ENCODE peak calls at places on chromosomes 5 and 9, in ten cellular contexts. E, F, W, L, N, Z, O, X, Y and C are unnamed samples. For H3K4me1, the result is how much of the 10 kb centered on the place peaks cover.

GRCh38 chr5:53288511-53288910 is 179.0 kb upstream of the MOCS2 start:
- DNase-seq in E (no peak), F (no peak), W (no peak), L (no peak), N (no peak), Z (no peak), O (no peak), X (no peak), Y (peak), C (no peak)

GRCh38 chr9:79572891-79573696 is 1.3 kb downstream of the TLE4 start:
- DNase-seq in E (no peak), F (peak), W (no peak), L (no peak), N (no peak), Z (peak), O (peak), X (peak), Y (peak), C (peak)

GRCh38 chr5:119397518-119398380 is 41.9 kb downstream of the TNFAIP8 start:
- DNase-seq in E (no peak), F (no peak), W (peak), L (no peak), N (no peak), Z (no peak), O (no peak), X (peak), Y (peak), C (no peak)

GRCh38 chr5:131984945-131985665 is 26.4 kb downstream of the ACSL6 start:
- DNase-seq in E (no peak), F (no peak), W (no peak), L (no peak), N (no peak), Z (no peak), O (no peak), X (no peak), Y (no peak), C (no peak)

GRCh38 chr9:116323012-116323411 is 169.4 kb downstream of the PAPPA start:
- DNase-seq in E (no peak), F (peak), W (no peak), L (no peak), N (no peak), Z (peak), O (no peak), X (peak), Y (no peak), C (no peak)

GRCh38 chr9:135662758-135663450 is at the start of gene LCN9:
- DNase-seq in E (no peak), F (peak), W (peak), L (no peak), N (no peak), Z (no peak), O (peak), X (peak), Y (no peak), C (no peak)

GRCh38 chr9:133506653-133507038 is 18.1 kb downstream of the MYMK start:
- DNase-seq in E (peak), F (no peak), W (peak), L (peak), N (no peak), Z (no peak), O (no peak), X (no peak), Y (no peak), C (no peak)

GRCh38 chr9:98356326-98356725 is 100.9 kb upstream of the TBC1D2 start:
- DNase-seq in E (no peak), F (no peak), W (no peak), L (no peak), N (no peak), Z (no peak), O (no peak), X (no peak), Y (no peak), C (no peak)

GRCh38 chr9:100455470-100455869 is 17.5 kb upstream of the TMEFF1 start:
- DNase-seq in E (no peak), F (no peak), W (peak), L (no peak), N (no peak), Z (no peak), O (no peak), X (no peak), Y (no peak), C (no peak)

GRCh38 chr9:89601856-89602562 is 2.8 kb upstream of the GADD45G start:
- DNase-seq in E (no peak), F (no peak), W (no peak), L (no peak), N (no peak), Z (no peak), O (peak), X (no peak), Y (no peak), C (no peak)

GRCh38 chr5:150053231-150053626 is 33.1 kb downstream of the CSF1R start:
- DNase-seq in E (peak), F (no peak), W (peak), L (no peak), N (no peak), Z (no peak), O (no peak), X (peak), Y (peak), C (no peak)

GRCh38 chr9:132357764-132358163 is 3.0 kb upstream of the SETX start:
- DNase-seq in E (no peak), F (no peak), W (no peak), L (no peak), N (no peak), Z (no peak), O (no peak), X (no peak), Y (no peak), C (no peak)

GRCh38 chr9:132237481-132237880 is 75.6 kb downstream of the NTNG2 start:
- DNase-seq in E (no peak), F (no peak), W (no peak), L (no peak), N (no peak), Z (no peak), O (no peak), X (no peak), Y (no peak), C (no peak)

GRCh38 chr9:137226338-137227056 is 805 bp upstream of the RNF224 start:
- DNase-seq in E (peak), F (no peak), W (no peak), L (no peak), N (no peak), Z (no peak), O (no peak), X (no peak), Y (peak), C (no peak)

GRCh38 chr5:41312478-41313060 is 99.2 kb upstream of the C6 start:
- DNase-seq in E (no peak), F (no peak), W (peak), L (no peak), N (no peak), Z (no peak), O (no peak), X (peak), Y (no peak), C (no peak)

GRCh38 chr9:107918749-107919148 is 429.2 kb upstream of the KLF4 start:
- DNase-seq in E (no peak), F (no peak), W (no peak), L (no peak), N (no peak), Z (no peak), O (no peak), X (no peak), Y (no peak), C (no peak)
- TF ChIP-seq CTCF in E (no peak), F (no peak), W (no peak), L (no peak), N (no peak), Z (no peak), O (no peak), X (no peak), Y (no peak), C (no peak)

DNA sequence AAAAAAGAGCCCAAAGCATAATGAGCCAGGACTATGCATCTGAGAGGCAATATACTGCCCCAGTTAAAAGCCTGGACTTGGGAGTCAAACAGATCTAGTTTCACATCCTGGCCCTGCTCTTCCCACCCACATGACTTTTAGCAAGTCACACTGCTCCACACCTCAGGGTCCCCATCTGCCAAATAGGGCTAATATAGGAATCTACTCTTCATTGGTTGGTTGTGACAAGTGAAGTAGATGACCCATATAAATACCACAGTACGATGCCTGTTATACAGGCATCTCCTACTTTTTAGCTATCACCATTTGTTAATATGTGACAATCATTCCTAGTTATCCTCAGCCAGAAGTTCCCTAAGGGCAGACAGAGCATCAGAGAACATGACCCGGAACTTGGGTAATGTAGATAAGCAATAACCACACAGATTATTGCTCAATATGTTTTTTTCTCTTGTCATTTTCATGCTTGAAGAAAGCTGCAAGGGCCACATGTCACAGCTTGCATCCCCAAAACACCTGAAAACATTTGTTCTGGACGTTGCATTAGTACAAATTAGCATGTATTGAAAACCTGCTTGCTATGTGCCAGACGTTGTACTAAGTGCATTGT is 20.4 kb downstream of the ADAM19 start:
- DNase-seq in E (no peak), F (no peak), W (no peak), L (no peak), N (no peak), Z (no peak), O (no peak), X (no peak), Y (no peak), C (no peak)
- H3K4me1 ChIP-seq in E (half or more), F (under half), W (under half), L (under half), N (half or more), Z (under half), O (under half), X (under half), Y (under half), C (under half)

GRCh38 chr5:155726267-155726666 is 600.7 kb upstream of the SGCD start:
- DNase-seq in E (no peak), F (peak), W (peak), L (no peak), N (no peak), Z (peak), O (peak), X (peak), Y (peak), C (no peak)

GRCh38 chr5:155728146-155728856 is 598.7 kb upstream of the SGCD start:
- DNase-seq in E (no peak), F (peak), W (peak), L (no peak), N (no peak), Z (peak), O (no peak), X (peak), Y (peak), C (no peak)

GRCh38 chr5:155729684-155730059 is 597.3 kb upstream of the SGCD start:
- DNase-seq in E (no peak), F (peak), W (peak), L (no peak), N (no peak), Z (peak), O (peak), X (peak), Y (no peak), C (no peak)

GRCh38 chr5:155727512-155728145 is 599.3 kb upstream of the SGCD start:
- DNase-seq in E (no peak), F (peak), W (peak), L (no peak), N (no peak), Z (peak), O (peak), X (peak), Y (peak), C (no peak)

GRCh38 chr5:155728857-155729683 is 597.9 kb upstream of the SGCD start:
- DNase-seq in E (no peak), F (peak), W (peak), L (no peak), N (no peak), Z (peak), O (peak), X (peak), Y (peak), C (no peak)
- TF ChIP-seq EZH2 in E (no peak), F (peak), W (no peak), L (no peak), N (no peak), Z (peak), O (peak), X (no peak), Y (peak), C (no peak)

GRCh38 chr5:151284392-151284967 is 19.1 kb downstream of the SLC36A3 start:
- DNase-seq in E (no peak), F (no peak), W (no peak), L (no peak), N (peak), Z (peak), O (peak), X (no peak), Y (no peak), C (no peak)
- TF ChIP-seq CTCF in E (peak), F (no peak), W (no peak), L (peak), N (peak), Z (peak), O (peak), X (peak), Y (peak), C (peak)

DNA sequence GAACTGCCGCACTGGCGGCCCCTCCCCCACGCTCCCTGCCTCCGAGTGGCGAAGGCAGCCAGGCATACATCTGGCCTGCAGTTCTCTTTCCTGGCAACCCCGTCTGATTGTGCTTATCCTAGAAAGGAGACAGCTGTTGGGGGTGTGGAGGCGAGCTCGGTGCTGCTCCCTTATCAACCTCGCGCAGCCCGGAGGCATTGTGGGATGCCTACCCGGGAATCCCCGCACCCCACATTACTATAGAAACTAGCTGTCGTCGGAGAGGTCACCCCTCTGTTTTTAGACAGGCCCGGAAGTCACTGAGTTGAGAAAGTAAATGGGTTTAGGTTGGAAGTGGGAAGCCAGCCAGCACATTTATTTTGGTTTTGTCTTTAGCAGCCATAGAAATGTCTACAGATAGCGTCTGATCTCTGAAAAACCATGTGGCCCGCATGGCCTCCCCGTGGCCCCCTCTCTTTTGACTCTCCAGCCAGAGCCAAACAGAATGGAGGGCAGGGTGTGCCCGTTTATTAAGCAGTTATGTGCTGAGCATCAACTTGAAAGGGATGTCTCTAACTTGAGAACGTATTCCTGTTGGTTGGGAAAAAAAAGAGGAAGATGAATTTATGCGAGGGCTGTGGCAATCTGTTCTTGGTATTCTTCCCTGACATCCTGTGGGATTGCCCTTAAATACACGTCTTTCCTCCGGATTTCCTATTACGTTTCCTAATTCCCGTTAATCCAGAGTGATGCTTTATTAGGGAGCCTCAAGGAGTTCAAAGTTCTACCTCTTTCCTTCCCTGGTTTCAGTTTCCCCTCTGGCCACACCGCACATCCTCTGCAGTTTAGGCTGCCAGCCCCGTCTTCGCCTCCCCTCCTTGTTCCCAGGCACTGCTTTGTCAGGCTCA is 3.9 kb downstream of the STC2 start:
- DNase-seq in E (no peak), F (peak), W (peak), L (no peak), N (no peak), Z (peak), O (no peak), X (peak), Y (no peak), C (peak)
- H3K4me1 ChIP-seq in E (under half), F (half or more), W (under half), L (half or more), N (under half), Z (under half), O (under half), X (under half), Y (under half), C (under half)

GRCh38 chr5:147961208-147961749 is 54.9 kb upstream of the C5orf46 start:
- DNase-seq in E (no peak), F (no peak), W (no peak), L (no peak), N (no peak), Z (no peak), O (no peak), X (no peak), Y (no peak), C (no peak)
- TF ChIP-seq EZH2 in E (no peak), F (no peak), W (no peak), L (no peak), N (no peak), Z (no peak), O (no peak), X (no peak), Y (no peak), C (no peak)

DNA sequence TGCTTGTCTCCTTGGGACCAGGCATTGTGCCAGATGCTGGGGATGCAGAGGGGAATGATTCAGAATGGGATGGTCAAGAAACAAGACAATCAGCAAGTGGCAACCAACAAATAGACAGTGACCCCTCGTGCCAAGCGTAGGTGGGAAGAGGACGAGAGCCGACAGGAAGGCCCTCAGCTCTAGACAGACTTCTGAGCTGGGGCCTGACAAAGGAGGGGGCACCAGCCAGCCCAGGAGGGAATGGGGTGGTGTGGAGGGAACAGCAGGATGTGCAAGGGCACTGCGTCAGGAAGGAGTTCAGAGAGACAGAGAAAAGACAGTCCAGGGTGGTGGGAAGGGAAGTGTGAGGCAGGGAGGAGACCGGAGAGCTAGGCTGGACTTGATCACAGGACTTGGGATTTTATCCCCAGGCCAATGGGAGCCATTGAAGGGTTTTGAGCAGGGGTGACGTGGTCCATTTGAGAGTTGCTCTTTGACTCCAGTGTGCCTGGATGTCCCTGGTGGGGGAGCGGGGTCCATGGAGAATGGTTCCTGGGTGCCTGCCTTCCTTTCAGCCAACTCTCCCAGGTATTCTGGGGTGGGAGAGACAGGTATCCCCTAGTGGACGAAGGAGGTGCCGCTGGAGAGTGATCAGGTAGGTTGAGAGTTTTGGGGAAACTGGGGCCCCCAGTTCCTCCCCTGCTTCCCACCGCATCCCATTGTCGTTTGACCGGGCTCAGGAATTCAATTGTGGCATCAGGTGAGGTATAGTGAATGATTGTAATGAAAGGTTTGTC is 79.3 kb upstream of the ZNF618 start:
- DNase-seq in E (no peak), F (no peak), W (no peak), L (no peak), N (no peak), Z (no peak), O (peak), X (no peak), Y (no peak), C (no peak)
- TF ChIP-seq CTCF in E (no peak), F (no peak), W (no peak), L (no peak), N (peak), Z (no peak), O (peak), X (no peak), Y (no peak), C (no peak)

DNA sequence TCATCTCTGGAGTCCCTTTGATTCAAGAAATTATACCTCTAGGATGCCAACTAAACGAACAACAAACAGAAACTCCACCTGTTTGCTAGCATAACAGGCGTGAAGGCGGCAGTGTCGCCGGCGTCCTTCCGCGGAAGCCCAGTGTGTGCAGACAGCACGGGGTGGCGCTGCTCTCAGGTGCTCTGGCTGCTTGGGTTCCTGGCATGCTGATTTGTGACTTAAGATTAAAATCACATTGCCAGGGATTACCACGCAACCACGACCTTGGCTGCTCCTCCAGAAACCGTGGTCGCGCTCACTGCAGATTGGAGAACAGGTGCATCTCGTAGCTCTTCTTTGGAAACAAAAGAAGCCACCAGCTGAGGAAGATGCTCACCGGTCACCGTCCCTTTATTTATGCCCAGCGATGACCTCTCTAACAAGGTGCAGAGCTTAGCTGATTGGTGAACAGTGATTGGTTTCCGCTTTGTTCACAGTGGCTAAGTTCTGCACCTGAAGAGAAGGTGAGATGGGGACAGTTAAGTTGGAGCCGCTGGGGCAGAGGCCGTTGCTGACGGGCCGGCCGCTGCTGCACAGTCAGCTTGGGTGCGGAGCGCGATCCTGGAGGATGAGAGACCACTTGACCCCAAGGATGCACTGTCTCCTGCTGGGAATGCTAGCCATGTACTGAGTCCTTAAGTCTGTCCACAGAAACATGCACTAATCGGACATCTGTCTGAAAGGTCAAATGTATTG is 232.3 kb downstream of the FANCC start:
- DNase-seq in E (no peak), F (no peak), W (no peak), L (no peak), N (no peak), Z (no peak), O (no peak), X (no peak), Y (no peak), C (no peak)
- H3K4me1 ChIP-seq in E (under half), F (under half), W (under half), L (under half), N (under half), Z (under half), O (under half), X (under half), Y (under half), C (under half)